ENCODE peak calls at places on chromosomes 16 and 17, in ten cellular contexts. V, W, B, U, D, K, J, X, N and R are unnamed samples.

GRCh38 chr16:1996175-1996574 is 6.4 kb downstream of the SYNGR3 start:
- DNase-seq in V (no peak), W (no peak), B (no peak), U (no peak), D (no peak), K (no peak), J (no peak), X (no peak), N (no peak), R (no peak)

GRCh38 chr17:73798111-73798748 is 154.0 kb upstream of the SDK2 start:
- DNase-seq in V (no peak), W (no peak), B (peak; percentile 64), U (no peak), D (peak; percentile 93), K (no peak), J (peak; percentile 94), X (no peak), N (no peak), R (no peak)

GRCh38 chr17:7313890-7314718 is 1.1 kb downstream of the GPS2 start:
- DNase-seq in V (no peak), W (no peak), B (no peak), U (peak; percentile 28), D (no peak), K (no peak), J (no peak), X (no peak), N (no peak), R (no peak)

GRCh38 chr16:56964243-56965148 is 2.7 kb downstream of the CETP start:
- DNase-seq in V (peak; percentile 56), W (peak; percentile 85), B (peak; percentile 57), U (peak; percentile 97), D (peak; percentile 88), K (peak; percentile 94), J (peak; percentile 50), X (peak; percentile 96), N (peak; percentile 98), R (peak; percentile 96)

GRCh38 chr17:76102944-76103273 is 678 bp downstream of the EXOC7 start:
- DNase-seq in V (no peak), W (no peak), B (no peak), U (no peak), D (no peak), K (no peak), J (no peak), X (no peak), N (no peak), R (no peak)

GRCh38 chr17:31469959-31470358 is 78.5 kb downstream of the RAB11FIP4 start:
- DNase-seq in V (no peak), W (no peak), B (peak; percentile 26), U (no peak), D (no peak), K (no peak), J (no peak), X (no peak), N (no peak), R (no peak)

GRCh38 chr16:1884155-1884760 is 12.3 kb upstream of the MEIOB start:
- DNase-seq in V (no peak), W (no peak), B (peak; percentile 58), U (no peak), D (peak; percentile 49), K (no peak), J (no peak), X (no peak), N (no peak), R (peak; percentile 15)

GRCh38 chr17:35612924-35613521 is 25.9 kb downstream of the AP2B1 start:
- DNase-seq in V (peak; percentile 46), W (no peak), B (peak; percentile 38), U (peak; percentile 39), D (peak; percentile 41), K (no peak), J (peak; percentile 40), X (no peak), N (peak; percentile 34), R (peak; percentile 61)

GRCh38 chr17:77962349-77962748 is 3.8 kb downstream of the TNRC6C start:
- DNase-seq in V (no peak), W (no peak), B (no peak), U (no peak), D (no peak), K (no peak), J (no peak), X (no peak), N (no peak), R (no peak)